ENCODE peak calls at places on chromosome 11, in four cellular contexts. D is K562, Y is H1, M is HepG2. R is an unnamed sample.
A peak's percentile ranks its signal among the peaks of the same experiment; 100 is the strongest.

GRCh38 chr11:116928102-116928777 is 90.8 kb upstream of the APOA1 start:
- DNase-seq in D (no peak), Y (no peak), M (no peak), R (no peak)

GRCh38 chr11:11937433-11937832 is 71.0 kb downstream of the DKK3 start:
- DNase-seq in D (no peak), Y (no peak), M (no peak), R (no peak)

GRCh38 chr11:9203715-9204311 is 61.3 kb downstream of the DENND5A start:
- DNase-seq in D (no peak), Y (no peak), M (peak; percentile 10), R (no peak)

GRCh38 chr11:126359431-126360048 is 4.1 kb downstream of the ST3GAL4 start:
- DNase-seq in D (peak; percentile 49), Y (no peak), M (no peak), R (no peak)

GRCh38 chr11:35160902-35161585 is 22.1 kb downstream of the CD44 start:
- DNase-seq in D (no peak), Y (no peak), M (no peak), R (no peak)

GRCh38 chr11:86977441-86978050 is 22.4 kb upstream of the FZD4 start:
- DNase-seq in D (no peak), Y (no peak), M (no peak), R (no peak)

GRCh38 chr11:66848671-66849500 is 5.6 kb downstream of the RCE1 start:
- DNase-seq in D (no peak), Y (no peak), M (no peak), R (no peak)

GRCh38 chr11:93921695-93922468 is 71.5 kb upstream of the VSTM5 start:
- DNase-seq in D (peak; percentile 57), Y (peak; percentile 43), M (peak; percentile 56), R (peak; percentile 30)

GRCh38 chr11:112734207-112734606 is 227.0 kb upstream of the NCAM1 start:
- DNase-seq in D (peak; percentile 11), Y (no peak), M (no peak), R (no peak)

GRCh38 chr11:57568330-57568766 is 876 bp upstream of the UBE2L6 start:
- DNase-seq in D (no peak), Y (peak; percentile 63), M (peak; percentile 49), R (no peak)

GRCh38 chr11:130121430-130121978 is 38.1 kb upstream of the ST14 start:
- DNase-seq in D (no peak), Y (no peak), M (no peak), R (no peak)
- TF ChIP-seq PHF8 in D (no peak), Y (no peak), M (no peak), R (no peak)

DNA sequence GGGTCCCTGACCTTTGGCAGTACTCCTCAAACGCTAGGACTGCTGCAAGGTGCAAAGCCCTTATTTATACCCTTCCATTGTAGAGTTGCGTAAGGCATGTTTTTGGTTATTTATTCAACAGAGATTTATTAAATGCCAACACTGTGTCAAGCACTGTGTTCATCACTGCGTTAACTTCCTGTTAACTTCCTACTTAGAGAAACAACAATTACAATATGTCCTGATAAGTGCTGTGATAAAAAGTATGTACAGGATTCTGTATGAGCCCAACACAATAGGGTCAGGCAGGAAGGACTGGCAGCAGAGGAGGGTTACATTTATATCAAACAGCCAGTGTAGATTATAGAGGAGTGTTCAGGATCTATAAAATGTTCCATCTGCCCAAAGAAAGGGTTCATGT is 812.8 kb upstream of the API5 start:
- DNase-seq in D (no peak), Y (no peak), M (no peak), R (no peak)
- TF ChIP-seq PHF8 in D (no peak), Y (no peak), M (no peak), R (no peak)

GRCh38 chr11:102986815-102987214 is 31.3 kb upstream of the MMP13 start:
- DNase-seq in D (no peak), Y (no peak), M (no peak), R (no peak)

GRCh38 chr11:102985850-102986249 is 30.3 kb upstream of the MMP13 start:
- DNase-seq in D (no peak), Y (no peak), M (no peak), R (no peak)

GRCh38 chr11:102991776-102992175 is 36.2 kb upstream of the MMP13 start:
- DNase-seq in D (no peak), Y (no peak), M (no peak), R (no peak)

GRCh38 chr11:102990145-102990544 is 34.6 kb upstream of the MMP13 start:
- DNase-seq in D (no peak), Y (no peak), M (no peak), R (no peak)

GRCh38 chr11:102989379-102990047 is 34.0 kb upstream of the MMP13 start:
- DNase-seq in D (no peak), Y (no peak), M (no peak), R (no peak)
- TF ChIP-seq PHF8 in D (no peak), Y (no peak), M (no peak), R (no peak)

DNA sequence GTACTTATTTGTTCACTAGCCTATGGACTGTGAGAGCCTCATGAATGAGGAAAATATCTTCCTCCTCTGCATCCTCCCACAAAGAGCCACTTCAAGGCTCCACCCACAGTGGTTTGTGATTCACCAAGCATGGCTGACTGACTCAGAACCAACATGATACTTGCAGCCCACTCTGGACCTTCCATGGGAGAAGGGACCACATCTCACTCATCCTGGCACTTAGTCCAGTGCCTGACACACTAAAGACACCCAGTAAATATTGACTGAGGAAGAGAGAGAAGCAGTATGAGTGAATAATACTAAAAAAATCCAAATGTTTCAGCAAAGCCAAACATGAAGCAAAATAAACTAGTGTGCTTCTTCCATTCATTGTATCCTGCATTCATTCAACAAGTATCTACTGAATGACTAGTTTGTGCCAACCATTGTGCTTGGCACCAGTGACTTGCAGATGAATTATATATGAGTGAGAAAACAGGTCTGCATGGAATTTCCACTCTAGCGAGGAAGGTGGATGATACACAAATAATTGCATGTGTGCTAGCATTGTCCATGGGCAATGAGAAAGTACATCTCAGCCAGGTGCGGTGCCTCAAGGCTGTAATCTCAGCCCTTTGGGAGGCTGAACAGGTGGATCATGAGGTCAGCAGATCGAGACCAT is 54.9 kb upstream of the BLID start:
- DNase-seq in D (no peak), Y (no peak), M (no peak), R (peak; percentile 56)
- TF ChIP-seq PHF8 in D (no peak), Y (no peak), M (no peak), R (no peak)

GRCh38 chr11:60924906-60925684 is 835 bp downstream of the TMEM132A start:
- DNase-seq in D (no peak), Y (no peak), M (no peak), R (no peak)
- TF ChIP-seq PHF8 in D (no peak), Y (no peak), M (no peak), R (no peak)